ENCODE peak calls at places on chromosomes 12 and 14, in eight cellular contexts. One of them, this sample, is unnamed.

GRCh38 chr12:24078318-24078765 is 128.9 kb upstream of the SOX5 start:
- DNase-seq in foreskin fibroblast: no peak
- DNase-seq in iris pigment epithelial cell: peak; percentile 65
- DNase-seq in activated naive CD4-positive, alpha-beta T cell: no peak
- DNase-seq in caudate nucleus: peak; percentile 20
- DNase-seq in DMS 273 treated with DMSO at 0.1 percent for 48 hours: no peak
- DNase-seq in neural crest cell: no peak
- DNase-seq in pancreas: no peak
- DNase-seq in this sample: no peak

GRCh38 chr12:54428050-54429013 is 9.3 kb upstream of the ITGA5 start:
- DNase-seq in foreskin fibroblast: peak; percentile 77
- DNase-seq in iris pigment epithelial cell: peak; percentile 79
- DNase-seq in activated naive CD4-positive, alpha-beta T cell: no peak
- DNase-seq in caudate nucleus: no peak
- DNase-seq in DMS 273 treated with DMSO at 0.1 percent for 48 hours: no peak
- DNase-seq in neural crest cell: no peak
- DNase-seq in pancreas: no peak
- DNase-seq in this sample: peak; percentile 74

GRCh38 chr12:6828671-6829531 is 694 bp downstream of the P3H3 start:
- DNase-seq in foreskin fibroblast: peak; percentile 60
- DNase-seq in iris pigment epithelial cell: peak; percentile 78
- DNase-seq in activated naive CD4-positive, alpha-beta T cell: peak; percentile 51
- DNase-seq in caudate nucleus: peak; percentile 77
- DNase-seq in DMS 273 treated with DMSO at 0.1 percent for 48 hours: no peak
- DNase-seq in neural crest cell: no peak
- DNase-seq in pancreas: peak; percentile 55
- DNase-seq in this sample: peak; percentile 61

GRCh38 chr12:50040657-50041056 is 15.4 kb upstream of the RACGAP1 start:
- DNase-seq in foreskin fibroblast: no peak
- DNase-seq in iris pigment epithelial cell: no peak
- DNase-seq in activated naive CD4-positive, alpha-beta T cell: no peak
- DNase-seq in caudate nucleus: no peak
- DNase-seq in DMS 273 treated with DMSO at 0.1 percent for 48 hours: no peak
- DNase-seq in neural crest cell: no peak
- DNase-seq in pancreas: no peak
- DNase-seq in this sample: no peak

GRCh38 chr14:103016071-103016470 is 41.3 kb downstream of the CDC42BPB start:
- DNase-seq in foreskin fibroblast: no peak
- DNase-seq in iris pigment epithelial cell: no peak
- DNase-seq in activated naive CD4-positive, alpha-beta T cell: no peak
- DNase-seq in caudate nucleus: no peak
- DNase-seq in DMS 273 treated with DMSO at 0.1 percent for 48 hours: no peak
- DNase-seq in neural crest cell: no peak
- DNase-seq in pancreas: no peak
- DNase-seq in this sample: no peak

GRCh38 chr12:67650127-67650495 is 1.6 kb downstream of the DYRK2 start:
- DNase-seq in foreskin fibroblast: no peak
- DNase-seq in iris pigment epithelial cell: peak; percentile 11
- DNase-seq in activated naive CD4-positive, alpha-beta T cell: peak; percentile 5
- DNase-seq in caudate nucleus: no peak
- DNase-seq in DMS 273 treated with DMSO at 0.1 percent for 48 hours: no peak
- DNase-seq in neural crest cell: no peak
- DNase-seq in pancreas: peak; percentile 48
- DNase-seq in this sample: peak; percentile 17

GRCh38 chr14:69154779-69155178 is 1.9 kb upstream of the DCAF5 start:
- DNase-seq in foreskin fibroblast: no peak
- DNase-seq in iris pigment epithelial cell: peak; percentile 32
- DNase-seq in activated naive CD4-positive, alpha-beta T cell: no peak
- DNase-seq in caudate nucleus: no peak
- DNase-seq in DMS 273 treated with DMSO at 0.1 percent for 48 hours: peak; percentile 22
- DNase-seq in neural crest cell: peak; percentile 5
- DNase-seq in pancreas: peak; percentile 44
- DNase-seq in this sample: no peak

GRCh38 chr12:96143827-96144226 is 50.3 kb upstream of the ELK3 start:
- DNase-seq in foreskin fibroblast: no peak
- DNase-seq in iris pigment epithelial cell: peak; percentile 21
- DNase-seq in activated naive CD4-positive, alpha-beta T cell: no peak
- DNase-seq in caudate nucleus: no peak
- DNase-seq in DMS 273 treated with DMSO at 0.1 percent for 48 hours: no peak
- DNase-seq in neural crest cell: no peak
- DNase-seq in pancreas: no peak
- DNase-seq in this sample: no peak

GRCh38 chr14:93525691-93526451 is 95.1 kb downstream of the UNC79 start:
- DNase-seq in foreskin fibroblast: no peak
- DNase-seq in iris pigment epithelial cell: peak; percentile 19
- DNase-seq in activated naive CD4-positive, alpha-beta T cell: no peak
- DNase-seq in caudate nucleus: no peak
- DNase-seq in DMS 273 treated with DMSO at 0.1 percent for 48 hours: no peak
- DNase-seq in neural crest cell: no peak
- DNase-seq in pancreas: no peak
- DNase-seq in this sample: peak; percentile 1

GRCh38 chr12:69583203-69583602 is 2.1 kb upstream of the CCT2 start:
- DNase-seq in foreskin fibroblast: no peak
- DNase-seq in iris pigment epithelial cell: no peak
- DNase-seq in activated naive CD4-positive, alpha-beta T cell: no peak
- DNase-seq in caudate nucleus: no peak
- DNase-seq in DMS 273 treated with DMSO at 0.1 percent for 48 hours: no peak
- DNase-seq in neural crest cell: no peak
- DNase-seq in pancreas: no peak
- DNase-seq in this sample: no peak

GRCh38 chr14:93713726-93714405 is 74.4 kb downstream of the PRIMA1 start:
- DNase-seq in foreskin fibroblast: no peak
- DNase-seq in iris pigment epithelial cell: no peak
- DNase-seq in activated naive CD4-positive, alpha-beta T cell: no peak
- DNase-seq in caudate nucleus: no peak
- DNase-seq in DMS 273 treated with DMSO at 0.1 percent for 48 hours: no peak
- DNase-seq in neural crest cell: no peak
- DNase-seq in pancreas: no peak
- DNase-seq in this sample: no peak

GRCh38 chr12:62785941-62786559 is 148.9 kb downstream of the PPM1H start:
- DNase-seq in foreskin fibroblast: peak; percentile 95
- DNase-seq in iris pigment epithelial cell: peak; percentile 97
- DNase-seq in activated naive CD4-positive, alpha-beta T cell: no peak
- DNase-seq in caudate nucleus: no peak
- DNase-seq in DMS 273 treated with DMSO at 0.1 percent for 48 hours: no peak
- DNase-seq in neural crest cell: no peak
- DNase-seq in pancreas: no peak
- DNase-seq in this sample: peak; percentile 94

GRCh38 chr14:91270619-91271018 is 26.1 kb upstream of the GPR68 start:
- DNase-seq in foreskin fibroblast: no peak
- DNase-seq in iris pigment epithelial cell: no peak
- DNase-seq in activated naive CD4-positive, alpha-beta T cell: no peak
- DNase-seq in caudate nucleus: no peak
- DNase-seq in DMS 273 treated with DMSO at 0.1 percent for 48 hours: no peak
- DNase-seq in neural crest cell: no peak
- DNase-seq in pancreas: no peak
- DNase-seq in this sample: no peak

GRCh38 chr12:5510251-5510805 is 78.4 kb downstream of the NTF3 start:
- DNase-seq in foreskin fibroblast: no peak
- DNase-seq in iris pigment epithelial cell: no peak
- DNase-seq in activated naive CD4-positive, alpha-beta T cell: no peak
- DNase-seq in caudate nucleus: no peak
- DNase-seq in DMS 273 treated with DMSO at 0.1 percent for 48 hours: no peak
- DNase-seq in neural crest cell: no peak
- DNase-seq in pancreas: no peak
- DNase-seq in this sample: no peak

GRCh38 chr12:6780573-6780972 is 8.3 kb downstream of the LAG3 start:
- DNase-seq in foreskin fibroblast: no peak
- DNase-seq in iris pigment epithelial cell: no peak
- DNase-seq in activated naive CD4-positive, alpha-beta T cell: no peak
- DNase-seq in caudate nucleus: no peak
- DNase-seq in DMS 273 treated with DMSO at 0.1 percent for 48 hours: no peak
- DNase-seq in neural crest cell: no peak
- DNase-seq in pancreas: no peak
- DNase-seq in this sample: no peak

GRCh38 chr12:25800101-25800500 is 158.4 kb upstream of the RASSF8 start:
- DNase-seq in foreskin fibroblast: no peak
- DNase-seq in iris pigment epithelial cell: peak; percentile 66
- DNase-seq in activated naive CD4-positive, alpha-beta T cell: no peak
- DNase-seq in caudate nucleus: no peak
- DNase-seq in DMS 273 treated with DMSO at 0.1 percent for 48 hours: no peak
- DNase-seq in neural crest cell: no peak
- DNase-seq in pancreas: no peak
- DNase-seq in this sample: peak; percentile 43